ENCODE peak calls at places on chromosomes 12 and 14, in four cellular contexts. K, D, C and V are unnamed samples.

GRCh38 chr12:47277972-47278448 is 198.3 kb upstream of the AMIGO2 start:
- DNase-seq in C (no peak), K (no peak), D (no peak), V (no peak)

GRCh38 chr12:4214912-4215861 is 58.4 kb upstream of the CCND2 start:
- DNase-seq in D (no peak), K (no peak), C (no peak), V (peak)

GRCh38 chr12:13093850-13094225 is 9.6 kb downstream of the GSG1 start:
- DNase-seq in C (no peak), D (no peak), K (no peak), V (no peak)

GRCh38 chr14:81955123-81955522 is 421.5 kb upstream of the SEL1L start:
- DNase-seq in D (no peak), C (no peak), K (no peak), V (no peak)

GRCh38 chr14:73058923-73059311 is 583 bp downstream of the RBM25 start:
- DNase-seq in K (no peak), D (peak), C (peak), V (peak)

GRCh38 chr12:22116376-22116775 is 70.4 kb downstream of the CMAS start:
- DNase-seq in K (no peak), C (no peak), D (no peak), V (no peak)

GRCh38 chr12:110249716-110250225 is 31.3 kb upstream of the ATP2A2 start:
- DNase-seq in K (no peak), D (peak), C (no peak), V (no peak)

GRCh38 chr12:77808534-77808933 is 22.2 kb upstream of the NAV3 start:
- DNase-seq in D (no peak), C (no peak), K (no peak), V (no peak)

GRCh38 chr14:33959692-33960151 is 8.8 kb upstream of the EGLN3 start:
- DNase-seq in D (no peak), K (no peak), C (peak), V (no peak)

GRCh38 chr12:128613821-128614220 is 209.9 kb downstream of the SLC15A4 start:
- DNase-seq in D (no peak), C (no peak), K (no peak), V (no peak)

GRCh38 chr12:132218915-132219314 is 74.7 kb downstream of the NOC4L start:
- DNase-seq in K (no peak), C (peak), D (peak), V (peak)

GRCh38 chr12:55722948-55723347 is 2.8 kb downstream of the RDH5 start:
- DNase-seq in K (no peak), D (no peak), C (no peak), V (no peak)

GRCh38 chr12:55724226-55724939 is 4.2 kb downstream of the RDH5 start:
- DNase-seq in K (no peak), C (peak), D (peak), V (peak)

GRCh38 chr12:55725556-55725955 is 3.3 kb downstream of the CD63 start:
- DNase-seq in C (no peak), K (no peak), D (no peak), V (no peak)

GRCh38 chr12:55723516-55724225 is 3.5 kb downstream of the RDH5 start:
- DNase-seq in K (no peak), D (no peak), C (no peak), V (no peak)

GRCh38 chr12:55724940-55725309 is 3.9 kb downstream of the CD63 start:
- DNase-seq in K (no peak), D (no peak), C (no peak), V (no peak)
- TF ChIP-seq POLR2AphosphoS5 in K (peak), D (no peak), C (no peak), V (no peak)

GRCh38 chr12:52316701-52317100 is 4.5 kb downstream of the KRT83 start:
- DNase-seq in K (no peak), D (no peak), C (no peak), V (no peak)
- TF ChIP-seq GABPA in K (no peak), D (no peak), C (no peak), V (no peak)

DNA sequence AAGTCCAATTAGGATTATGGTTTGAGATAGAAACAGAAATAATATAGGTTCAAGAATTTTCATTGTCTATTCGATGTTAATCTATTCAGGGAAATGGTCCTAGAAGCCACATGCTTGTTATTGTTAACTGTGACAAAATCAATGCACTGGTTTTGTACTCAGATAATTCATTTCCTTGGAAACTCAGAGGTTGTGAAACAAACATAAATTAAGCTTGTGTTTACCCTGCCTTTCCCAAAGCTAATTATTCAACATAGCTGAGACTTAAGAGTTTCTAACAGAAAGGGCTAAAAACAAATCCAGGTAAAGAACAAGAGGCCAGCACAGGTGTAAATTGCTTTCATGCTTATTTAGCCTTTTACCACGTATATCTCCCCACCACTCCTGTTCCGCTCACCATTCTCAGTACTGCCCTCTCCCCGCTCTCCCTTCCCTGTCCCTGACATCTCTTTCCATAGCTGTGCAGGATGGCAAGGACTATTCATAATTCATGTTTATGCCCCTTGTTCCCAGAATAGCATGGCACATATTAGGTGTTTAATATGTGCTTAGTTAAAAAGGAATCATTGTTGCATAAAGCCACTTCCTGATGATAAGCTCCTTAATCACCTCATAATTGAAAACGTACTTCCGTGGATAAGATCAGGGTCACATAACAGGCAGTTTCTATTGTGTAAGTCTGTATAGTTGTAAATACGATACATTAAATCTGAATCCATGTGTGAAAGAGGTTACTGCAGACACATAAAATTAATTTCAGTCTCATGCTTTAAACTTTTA is 131.8 kb upstream of the USP15 start:
- DNase-seq in C (no peak), D (no peak), K (no peak), V (no peak)
- TF ChIP-seq POLR2AphosphoS5 in C (no peak), D (no peak), K (no peak), V (no peak)

GRCh38 chr12:23767834-23768233 is 181.6 kb downstream of the SOX5 start:
- DNase-seq in K (no peak), C (no peak), D (no peak), V (no peak)
- TF ChIP-seq GABPA in K (no peak), C (no peak), D (no peak), V (no peak)

DNA sequence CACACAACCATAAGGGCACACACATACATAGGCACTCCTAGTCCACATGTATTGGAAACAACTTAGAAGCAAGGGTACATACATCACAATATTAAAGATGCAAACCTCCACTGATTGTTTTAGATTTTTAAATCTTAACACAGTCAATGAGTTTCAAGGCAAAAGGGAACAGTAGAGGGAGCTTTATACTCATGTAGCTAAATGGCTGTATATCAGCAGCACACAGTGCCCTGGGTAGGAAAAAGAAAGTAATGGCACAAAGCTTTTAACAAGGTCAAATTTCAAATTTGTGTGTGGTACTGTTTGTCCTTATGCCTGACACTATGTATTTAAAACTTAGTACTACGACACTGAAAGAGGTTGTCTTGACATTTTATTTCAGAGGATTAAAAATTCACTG is 262.0 kb downstream of the MED13L start:
- DNase-seq in K (no peak), C (peak), D (peak), V (no peak)
- TF ChIP-seq POLR2AphosphoS5 in K (no peak), C (no peak), D (no peak), V (no peak)

GRCh38 chr12:2051700-2052625 is 824 bp upstream of the CACNA1C start:
- DNase-seq in C (peak), D (no peak), K (no peak), V (no peak)

GRCh38 chr12:2057041-2057792 is 4.4 kb downstream of the CACNA1C start:
- DNase-seq in K (peak), D (peak), C (peak), V (peak)

GRCh38 chr12:2052861-2053674 is at the start of gene CACNA1C:
- DNase-seq in C (peak), K (no peak), D (no peak), V (peak)

GRCh38 chr12:2054091-2055018 is 1.6 kb downstream of the CACNA1C start:
- DNase-seq in C (peak), D (no peak), K (no peak), V (no peak)

GRCh38 chr12:2053675-2054070 is 886 bp downstream of the CACNA1C start:
- DNase-seq in C (peak), D (no peak), K (no peak), V (no peak)
- TF ChIP-seq GABPA in C (no peak), D (no peak), K (no peak), V (no peak)

GRCh38 chr14:68939893-68940613 is 39.0 kb downstream of the ACTN1 start:
- DNase-seq in K (no peak), D (peak), C (peak), V (no peak)
- TF ChIP-seq POLR2AphosphoS5 in K (no peak), D (no peak), C (no peak), V (no peak)

DNA sequence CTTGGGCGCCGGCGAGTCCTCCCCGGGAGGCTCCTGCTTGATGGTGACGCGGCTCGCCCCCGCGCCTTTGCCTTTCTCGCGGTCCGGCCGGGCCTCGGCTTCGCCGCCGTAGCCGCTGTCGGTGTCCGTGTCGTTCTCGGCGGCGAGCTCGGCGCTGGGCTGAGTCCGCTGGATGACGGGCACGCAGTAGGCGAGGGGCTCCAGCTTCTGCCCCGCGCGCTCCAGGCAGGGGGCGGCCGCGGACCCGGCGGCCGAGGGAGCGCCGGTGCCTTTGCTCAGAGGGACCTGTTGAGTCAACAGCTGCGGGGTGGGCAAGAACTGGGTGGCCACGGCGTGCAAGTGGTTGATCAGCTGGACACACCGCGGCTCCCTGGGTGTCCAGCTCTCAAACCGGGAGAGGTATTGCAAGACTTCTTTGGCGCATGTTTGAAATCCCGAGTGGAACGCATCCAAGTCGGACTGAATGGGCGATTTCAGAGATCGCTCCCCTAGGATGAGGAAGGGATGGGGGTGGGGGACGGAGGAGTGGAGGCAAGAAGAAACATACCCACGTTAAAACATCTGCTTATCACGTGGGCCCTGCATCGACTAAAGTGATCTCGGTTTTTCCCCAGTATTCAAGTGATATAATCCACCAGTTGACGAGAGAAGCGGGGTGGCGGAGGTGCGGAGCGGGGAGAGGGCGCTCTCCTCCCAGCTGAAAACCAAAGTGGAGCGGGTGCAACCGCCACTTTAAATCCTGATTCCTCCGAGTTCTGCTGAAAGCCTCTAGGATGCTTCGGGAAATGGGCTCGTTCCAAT is 2.0 kb downstream of the BHLHE41 start:
- DNase-seq in C (peak), K (no peak), D (no peak), V (peak)
- TF ChIP-seq GABPA in C (no peak), K (no peak), D (no peak), V (no peak)

DNA sequence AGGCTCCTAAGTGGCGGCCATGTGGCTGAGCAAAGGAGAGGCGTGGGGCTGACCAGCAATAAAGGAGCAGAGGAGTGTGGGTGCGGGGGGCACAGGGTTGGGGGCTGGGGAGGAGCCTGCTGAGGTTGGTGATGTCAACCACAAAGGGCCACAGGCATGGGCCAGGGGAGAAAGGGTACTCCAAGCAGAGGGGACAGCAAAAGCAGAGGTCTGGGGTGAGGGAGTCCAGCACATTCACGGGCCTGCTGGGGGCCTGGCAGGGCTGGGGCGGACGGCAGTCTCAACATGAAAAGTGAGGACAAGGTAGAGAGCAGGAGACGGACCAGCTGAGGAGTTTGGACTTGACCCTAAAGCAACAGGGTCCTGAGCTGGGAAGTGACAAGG is 81.7 kb downstream of the CHGA start:
- DNase-seq in K (no peak), C (no peak), D (no peak), V (no peak)
- TF ChIP-seq POLR2AphosphoS5 in K (no peak), C (no peak), D (no peak), V (no peak)